ENCODE peak calls at places on chromosome 2, in seven cellular contexts. N is amniotic stem cell; C is stimulated activated CD4-positive, alpha-beta T cell treated with anti-CD3 and anti-CD28 coated beads, TNF-alpha, amount 100 ng/mL, for 4 hours; Y is WTC11; Q is IMR-90; K is NCI-H2029 treated with DMSO at 0.1 percent for 48 hours; E is pancreas. X is an unnamed sample.

GRCh38 chr2:63052411-63053234 is 2.0 kb downstream of the OTX1 start:
- DNase-seq in N (no peak), C (no peak), Y (peak), Q (no peak), K (no peak), E (no peak), X (no peak)

GRCh38 chr2:183010112-183010511 is 28.1 kb downstream of the NCKAP1 start:
- DNase-seq in N (no peak), C (no peak), Y (peak), Q (peak), K (no peak), E (no peak), X (no peak)

GRCh38 chr2:100952512-100952911 is 49.6 kb upstream of the RPL31 start:
- DNase-seq in N (no peak), C (no peak), Y (no peak), Q (no peak), K (no peak), E (no peak), X (no peak)

GRCh38 chr2:120465989-120466703 is 120.2 kb downstream of the INHBB start:
- DNase-seq in N (no peak), C (no peak), Y (peak), Q (no peak), K (no peak), E (no peak), X (no peak)

GRCh38 chr2:145380436-145381017 is 860.6 kb upstream of the ZEB2 start:
- DNase-seq in N (peak), C (no peak), Y (no peak), Q (peak), K (no peak), E (no peak), X (no peak)

GRCh38 chr2:238700122-238700457 is 147.8 kb upstream of the TWIST2 start:
- DNase-seq in N (no peak), C (no peak), Y (no peak), Q (peak), K (no peak), E (no peak), X (no peak)

GRCh38 chr2:51657849-51658248 is 625.9 kb upstream of the NRXN1 start:
- DNase-seq in N (no peak), C (no peak), Y (no peak), Q (no peak), K (no peak), E (no peak), X (no peak)

GRCh38 chr2:100603945-100604633 is 41.3 kb downstream of the PDCL3 start:
- DNase-seq in N (peak), C (no peak), Y (no peak), Q (no peak), K (peak), E (no peak), X (no peak)

GRCh38 chr2:180618570-180618969 is 361.8 kb upstream of the UBE2E3 start:
- DNase-seq in N (no peak), C (no peak), Y (no peak), Q (peak), K (no peak), E (no peak), X (no peak)

GRCh38 chr2:43041661-43042360 is 184.6 kb downstream of the ZFP36L2 start:
- DNase-seq in N (peak), C (no peak), Y (peak), Q (peak), K (no peak), E (no peak), X (no peak)

GRCh38 chr2:46073540-46074018 is 223.6 kb upstream of the EPAS1 start:
- DNase-seq in N (peak), C (no peak), Y (no peak), Q (peak), K (no peak), E (no peak), X (no peak)

GRCh38 chr2:217060516-217060915 is 200.7 kb upstream of the TNP1 start:
- DNase-seq in N (no peak), C (no peak), Y (no peak), Q (no peak), K (no peak), E (no peak), X (no peak)

GRCh38 chr2:144052103-144052502 is 467.8 kb downstream of the ZEB2 start:
- DNase-seq in N (no peak), C (no peak), Y (no peak), Q (no peak), K (no peak), E (no peak), X (no peak)

GRCh38 chr2:164981217-164981990 is 26.1 kb upstream of the SLC38A11 start:
- DNase-seq in N (no peak), C (no peak), Y (no peak), Q (peak), K (no peak), E (no peak), X (no peak)

GRCh38 chr2:217756375-217757107 is 246.3 kb downstream of the TNS1 start:
- DNase-seq in N (peak), C (peak), Y (peak), Q (peak), K (no peak), E (peak), X (peak)

GRCh38 chr2:231621051-231621879 is 28.6 kb downstream of the TEX44 start:
- DNase-seq in N (no peak), C (no peak), Y (peak), Q (no peak), K (peak), E (no peak), X (no peak)

GRCh38 chr2:30293303-30293912 is 62.1 kb downstream of the LBH start:
- DNase-seq in N (peak), C (no peak), Y (no peak), Q (peak), K (peak), E (no peak), X (no peak)

GRCh38 chr2:6999161-6999877 is 82.1 kb downstream of the RNF144A start:
- DNase-seq in N (no peak), C (no peak), Y (no peak), Q (no peak), K (no peak), E (no peak), X (no peak)

GRCh38 chr2:216298719-216299118 is 73.6 kb downstream of the MARCHF4 start:
- DNase-seq in N (peak), C (no peak), Y (no peak), Q (peak), K (no peak), E (no peak), X (no peak)

GRCh38 chr2:74100254-74101216 is 47.2 kb downstream of the BOLA3 start:
- DNase-seq in N (no peak), C (no peak), Y (no peak), Q (no peak), K (no peak), E (no peak), X (no peak)

GRCh38 chr2:10487144-10488104 is 39.3 kb upstream of the ODC1 start:
- DNase-seq in N (no peak), C (no peak), Y (no peak), Q (no peak), K (no peak), E (no peak), X (no peak)

GRCh38 chr2:98563394-98563793 is 44.9 kb downstream of the COA5 start:
- DNase-seq in N (no peak), C (no peak), Y (no peak), Q (no peak), K (no peak), E (no peak), X (no peak)

GRCh38 chr2:217286833-217287232 is 427.0 kb upstream of the TNP1 start:
- DNase-seq in N (no peak), C (no peak), Y (no peak), Q (peak), K (no peak), E (no peak), X (no peak)

GRCh38 chr2:219002395-219003266 is 9.4 kb upstream of the CRYBA2 start:
- DNase-seq in N (no peak), C (no peak), Y (peak), Q (no peak), K (peak), E (peak), X (no peak)

GRCh38 chr2:239038773-239039478 is 191.0 kb downstream of the TWIST2 start:
- DNase-seq in N (no peak), C (no peak), Y (no peak), Q (no peak), K (no peak), E (no peak), X (no peak)

GRCh38 chr2:96315400-96316071 is 9.6 kb upstream of the ITPRIPL1 start:
- DNase-seq in N (no peak), C (no peak), Y (no peak), Q (peak), K (no peak), E (no peak), X (peak)

GRCh38 chr2:69618362-69618761 is 25.2 kb downstream of the AAK1 start:
- DNase-seq in N (no peak), C (no peak), Y (no peak), Q (no peak), K (no peak), E (no peak), X (no peak)

X was measured in natural killer cell.